ENCODE peak calls at places on chromosomes 7 and 10, in four cellular contexts. A, G, Z and U are unnamed samples.

GRCh38 chr7:155778349-155778748 is 33.9 kb downstream of the SHH start:
- DNase-seq in A (no peak), Z (no peak), G (no peak), U (no peak)

GRCh38 chr10:133318494-133319127 is 9.9 kb downstream of the ZNF511 start:
- DNase-seq in G (no peak), Z (peak; percentile 76), A (peak; percentile 73), U (peak; percentile 49)

GRCh38 chr10:23037561-23037960 is 57.8 kb upstream of the MSRB2 start:
- DNase-seq in G (no peak), A (no peak), Z (no peak), U (no peak)

GRCh38 chr10:126758867-126759266 is 88.4 kb upstream of the C10orf90 start:
- DNase-seq in A (no peak), Z (no peak), G (no peak), U (no peak)

GRCh38 chr7:43385856-43386255 is 197.1 kb upstream of the STK17A start:
- DNase-seq in A (no peak), Z (no peak), G (no peak), U (no peak)

GRCh38 chr10:91598211-91598981 is 34.5 kb downstream of the PPP1R3C start:
- DNase-seq in A (no peak), G (no peak), Z (no peak), U (no peak)

GRCh38 chr7:134778941-134779740 is at the start of gene CALD1:
- DNase-seq in Z (peak; percentile 67), G (peak; percentile 85), A (peak; percentile 76), U (peak; percentile 74)

GRCh38 chr7:78510580-78511188 is 712.1 kb downstream of the PHTF2 start:
- DNase-seq in A (peak; percentile 39), Z (peak; percentile 13), G (peak; percentile 6), U (no peak)

GRCh38 chr7:129159539-129159938 is 15.0 kb downstream of the TSPAN33 start:
- DNase-seq in Z (no peak), A (no peak), G (no peak), U (peak; percentile 45)

GRCh38 chr10:124007102-124007772 is 86.2 kb downstream of the CHST15 start:
- DNase-seq in G (no peak), A (no peak), Z (peak; percentile 3), U (no peak)

GRCh38 chr10:15546606-15547005 is 173.1 kb downstream of the ITGA8 start:
- DNase-seq in G (no peak), A (no peak), Z (no peak), U (no peak)

GRCh38 chr7:21675255-21675654 is 132.4 kb downstream of the DNAH11 start:
- DNase-seq in A (no peak), Z (no peak), G (no peak), U (no peak)

GRCh38 chr7:47269466-47269836 is 312.5 kb downstream of the TNS3 start:
- DNase-seq in A (no peak), G (no peak), Z (no peak), U (no peak)

GRCh38 chr10:6563075-6563474 is 17.0 kb downstream of the PRKCQ start:
- DNase-seq in A (no peak), Z (no peak), G (no peak), U (no peak)

GRCh38 chr10:132397671-132398565 is 918 bp downstream of the PWWP2B start:
- DNase-seq in A (peak; percentile 72), G (no peak), Z (peak; percentile 67), U (peak; percentile 32)

GRCh38 chr7:66626236-66626957 is 2.3 kb upstream of the KCTD7 start:
- DNase-seq in G (no peak), Z (no peak), A (no peak), U (no peak)

GRCh38 chr10:2898509-2898860 is 168.9 kb upstream of the PFKP start:
- DNase-seq in Z (no peak), A (no peak), G (no peak), U (no peak)
- H3K4me1 ChIP-seq in Z (no peaks in the 10 kb centered on the region), A (no peaks in the 10 kb centered on the region), G (no peaks in the 10 kb centered on the region), U (no peaks in the 10 kb centered on the region)

GRCh38 chr7:120783273-120783672 is 74.7 kb downstream of the TSPAN12 start:
- DNase-seq in G (no peak), A (no peak), Z (no peak), U (no peak)

GRCh38 chr7:120780938-120781337 is 77.0 kb downstream of the TSPAN12 start:
- DNase-seq in G (no peak), Z (no peak), A (no peak), U (no peak)

GRCh38 chr7:120785056-120785455 is 72.9 kb downstream of the TSPAN12 start:
- DNase-seq in A (no peak), Z (no peak), G (no peak), U (no peak)

DNA sequence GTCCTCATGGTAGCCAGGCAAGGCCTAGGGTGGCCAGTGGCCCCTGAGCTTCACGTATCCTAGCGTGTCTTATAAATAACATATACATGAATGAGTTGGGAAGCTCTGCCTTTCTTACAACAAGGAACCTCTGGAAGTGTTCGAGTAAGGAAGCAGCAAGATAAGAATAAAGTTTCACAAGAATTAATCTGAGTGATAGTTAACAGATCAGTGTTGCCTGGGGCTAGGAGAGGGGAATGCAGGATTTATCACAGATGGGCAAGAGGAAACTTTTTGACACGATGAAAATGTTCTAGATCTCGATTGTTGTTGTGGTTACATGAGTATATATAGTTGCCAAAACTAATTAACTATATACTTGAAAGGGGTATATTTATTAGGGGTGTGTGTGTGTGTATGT is 74.2 kb downstream of the TSPAN12 start:
- DNase-seq in Z (no peak), A (no peak), G (no peak), U (no peak)
- H3K4me3 ChIP-seq in Z (no peak overlapping the region), A (no peak overlapping the region), G (no peak overlapping the region), U (no peak overlapping the region)

DNA sequence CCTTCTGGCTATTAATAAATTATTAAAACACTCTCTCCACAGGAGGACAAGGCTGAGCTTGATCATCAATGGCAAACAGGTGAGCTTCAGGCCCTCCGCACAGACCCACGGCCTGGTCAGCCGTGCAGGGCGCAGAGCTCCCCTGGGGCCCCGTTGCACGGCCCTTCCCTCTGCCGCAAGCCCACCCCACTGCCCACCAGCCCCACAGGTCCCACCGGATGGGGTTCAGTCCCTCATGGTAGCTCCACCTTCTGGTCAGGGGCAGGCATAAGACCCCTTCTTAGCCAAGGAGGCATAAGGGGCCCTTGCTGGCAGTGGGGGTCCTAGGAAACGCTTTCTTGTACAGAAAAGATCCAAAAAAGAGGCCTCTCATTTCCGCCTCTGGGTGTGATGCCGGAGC is 84.6 kb downstream of the MAD1L1 start:
- DNase-seq in A (no peak), G (no peak), Z (no peak), U (no peak)
- TF ChIP-seq CTCF in A (no peak), G (no peak), Z (no peak), U (no peak)

GRCh38 chr10:80458263-80458625 is 4.1 kb downstream of the TSPAN14 start:
- DNase-seq in G (no peak), A (peak; percentile 13), Z (no peak), U (no peak)
- H3K4me1 ChIP-seq in G (peaks cover 74% of the 10 kb centered on the region), A (peaks cover 34% of the 10 kb centered on the region), Z (peaks cover 84% of the 10 kb centered on the region), U (peaks cover 96% of the 10 kb centered on the region)

GRCh38 chr7:7739204-7739603 is 20.8 kb upstream of the RPA3 start:
- DNase-seq in A (no peak), G (no peak), Z (no peak), U (no peak)

GRCh38 chr7:7739718-7740355 is 21.4 kb upstream of the RPA3 start:
- DNase-seq in A (no peak), G (no peak), Z (no peak), U (no peak)

GRCh38 chr7:7737674-7738073 is 19.3 kb upstream of the RPA3 start:
- DNase-seq in A (no peak), G (no peak), Z (no peak), U (no peak)

GRCh38 chr7:7738177-7738576 is 19.8 kb upstream of the RPA3 start:
- DNase-seq in A (no peak), G (no peak), Z (no peak), U (no peak)

GRCh38 chr7:7738622-7739021 is 20.2 kb upstream of the RPA3 start:
- DNase-seq in Z (no peak), A (no peak), G (no peak), U (no peak)
- H3K4me3 ChIP-seq in Z (no peak overlapping the region), A (no peak overlapping the region), G (no peak overlapping the region), U (no peak overlapping the region)

GRCh38 chr7:85191383-85191782 is 4.5 kb upstream of the SEMA3D start:
- DNase-seq in G (no peak), A (no peak), Z (no peak), U (no peak)
- TF ChIP-seq CTCF in G (no peak), A (no peak), Z (no peak), U (peak; percentile 32)

DNA sequence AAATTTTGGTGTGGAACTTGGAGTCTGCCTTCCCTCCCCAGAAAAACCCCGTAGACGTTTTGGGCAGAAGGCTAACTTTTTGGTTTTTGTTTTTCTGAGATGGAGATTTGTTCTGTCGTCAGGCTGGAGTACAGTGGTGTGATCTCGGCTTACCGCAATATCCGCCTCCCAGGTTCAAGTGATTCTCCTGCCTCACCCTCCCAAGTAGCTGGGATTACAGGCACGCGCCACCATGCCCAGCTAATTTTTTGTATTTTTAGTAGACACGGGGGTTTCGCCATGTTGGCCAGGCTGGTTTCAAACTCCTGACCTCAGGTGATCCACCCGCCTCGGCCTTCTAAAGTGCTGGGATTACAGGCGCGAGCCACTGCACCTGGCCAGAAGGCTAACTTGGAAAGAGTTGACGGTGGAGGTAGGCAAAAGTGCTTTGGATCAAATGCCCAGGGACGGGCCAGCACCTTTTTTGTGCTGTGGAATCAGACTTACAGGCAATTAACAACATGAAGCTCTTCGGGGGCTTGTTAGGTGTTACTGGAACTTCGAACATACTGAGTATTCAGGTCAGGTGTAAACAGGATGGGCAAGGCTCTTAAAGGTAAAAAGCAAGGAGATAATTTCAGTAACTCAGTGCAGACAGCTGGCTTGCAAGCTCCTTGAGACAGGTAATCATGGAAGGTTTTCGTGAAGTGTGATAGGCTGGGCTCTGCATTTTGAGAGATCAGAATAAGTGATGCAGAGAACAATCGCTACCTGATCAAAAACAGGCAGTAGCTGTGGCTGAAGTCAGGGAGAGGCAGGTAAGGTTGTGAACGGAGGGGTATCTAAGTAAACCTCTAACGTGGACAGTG is 1.8 kb downstream of the PPP1R35 start:
- DNase-seq in Z (no peak), G (no peak), A (no peak), U (no peak)
- H3K4me1 ChIP-seq in Z (peaks cover 32% of the 10 kb centered on the region), G (peaks cover 43% of the 10 kb centered on the region), A (peaks cover 23% of the 10 kb centered on the region), U (peaks cover 67% of the 10 kb centered on the region)

GRCh38 chr10:73781548-73781878 is 335 bp upstream of the CHCHD1 start:
- DNase-seq in A (no peak), Z (no peak), G (no peak), U (no peak)

GRCh38 chr10:73779018-73779417 is 2.8 kb upstream of the CHCHD1 start:
- DNase-seq in A (no peak), G (no peak), Z (no peak), U (no peak)

GRCh38 chr10:73780966-73781365 is 882 bp upstream of the CHCHD1 start:
- DNase-seq in Z (no peak), G (no peak), A (no peak), U (no peak)

GRCh38 chr10:73779539-73780197 is 2.2 kb upstream of the CHCHD1 start:
- DNase-seq in A (no peak), Z (no peak), G (no peak), U (no peak)

GRCh38 chr10:73780301-73780700 is 1.5 kb upstream of the CHCHD1 start:
- DNase-seq in Z (no peak), G (no peak), A (no peak), U (no peak)
- H3K4me3 ChIP-seq in Z (no peak overlapping the region), G (no peak overlapping the region), A (no peak overlapping the region), U (no peak overlapping the region)